ENCODE peak calls at places on chromosome 21, in six cellular contexts. X is neural progenitor cell, W is stomach, A is heart left ventricle, N is mucosa of descending colon, F is adrenal gland. G is an unnamed sample. For H3K4me1 and H3K36me3, the result is how much of the 10 kb centered on the place peaks cover.

GRCh38 chr21:40846057-40846456 is 901 bp downstream of the DSCAM start:
- DNase-seq in A (no peak), F (no peak), X (no peak), W (no peak), N (no peak), G (no peak)

GRCh38 chr21:40732998-40733397 is 114.0 kb downstream of the DSCAM start:
- DNase-seq in F (no peak), A (no peak), W (no peak), N (no peak), X (no peak), G (no peak)

GRCh38 chr21:28235169-28235892 is 757.3 kb downstream of the LTN1 start:
- DNase-seq in N (no peak), A (no peak), W (no peak), F (peak), X (no peak), G (no peak)

GRCh38 chr21:28671549-28672195 is 321.0 kb downstream of the LTN1 start:
- DNase-seq in N (no peak), F (no peak), X (no peak), W (no peak), A (no peak), G (no peak)

GRCh38 chr21:28257276-28257675 is 735.4 kb downstream of the LTN1 start:
- DNase-seq in W (no peak), X (no peak), A (no peak), N (no peak), F (no peak), G (no peak)

GRCh38 chr21:24375201-24375600 is 1232.1 kb downstream of the MRPL39 start:
- DNase-seq in X (no peak), A (no peak), F (no peak), W (no peak), N (no peak), G (no peak)

GRCh38 chr21:43585924-43586411 is 73.3 kb downstream of the HSF2BP start:
- DNase-seq in A (peak), X (peak), N (no peak), F (peak), W (peak), G (peak)

GRCh38 chr21:31425158-31425557 is 81.1 kb upstream of the TIAM1 start:
- DNase-seq in A (no peak), N (no peak), W (no peak), X (peak), F (no peak), G (no peak)

GRCh38 chr21:28066051-28066450 is 926.6 kb downstream of the LTN1 start:
- DNase-seq in N (no peak), X (no peak), A (no peak), F (no peak), W (no peak), G (no peak)

GRCh38 chr21:43911015-43911934 is 46.3 kb downstream of the AGPAT3 start:
- DNase-seq in A (peak), N (no peak), F (peak), X (no peak), W (no peak), G (no peak)

GRCh38 chr21:17650301-17650700 is 37.6 kb upstream of the BTG3 start:
- DNase-seq in F (no peak), W (no peak), N (no peak), X (no peak), A (no peak), G (no peak)

GRCh38 chr21:37372127-37372731 is 5.7 kb downstream of the DYRK1A start:
- DNase-seq in F (no peak), X (no peak), N (no peak), W (no peak), A (no peak), G (no peak)

GRCh38 chr21:37371041-37371397 is 4.4 kb downstream of the DYRK1A start:
- DNase-seq in N (no peak), X (no peak), F (no peak), W (no peak), A (no peak), G (no peak)

GRCh38 chr21:37373539-37373938 is 7.0 kb downstream of the DYRK1A start:
- DNase-seq in F (no peak), N (no peak), A (no peak), X (no peak), W (no peak), G (no peak)

GRCh38 chr21:37375866-37376574 is 9.4 kb downstream of the DYRK1A start:
- DNase-seq in W (no peak), A (no peak), N (no peak), X (no peak), F (no peak), G (no peak)

GRCh38 chr21:37374026-37374425 is 7.5 kb downstream of the DYRK1A start:
- DNase-seq in A (no peak), F (no peak), W (no peak), X (no peak), N (no peak), G (no peak)
- H3K4me1 ChIP-seq in A (half or more), F (half or more), W (half or more), X (under half), N (half or more), G (under half)

DNA sequence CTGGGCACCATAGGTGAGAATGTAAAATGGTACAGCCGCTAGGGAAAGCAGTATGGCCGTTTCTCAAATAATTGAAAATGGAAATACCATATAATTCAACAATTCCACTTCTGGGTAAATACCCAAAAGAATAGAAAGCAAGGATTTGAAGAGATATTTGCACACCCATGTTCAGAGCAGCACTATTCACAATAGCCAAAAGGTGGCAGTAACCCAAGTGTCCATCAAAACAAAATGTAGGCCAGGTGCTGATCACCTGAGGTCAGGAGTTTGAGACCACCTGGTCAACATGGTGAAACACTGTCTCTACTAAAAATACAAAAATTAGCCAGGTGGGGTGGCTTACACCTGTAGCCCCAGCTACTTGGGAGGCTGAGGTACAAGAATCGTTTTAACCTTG is 62.1 kb downstream of the OLIG1 start:
- DNase-seq in W (no peak), X (no peak), N (no peak), F (no peak), A (no peak), G (no peak)
- TF ChIP-seq CTCF in W (no peak), X (peak), N (no peak), F (no peak), A (peak), G (peak)

DNA sequence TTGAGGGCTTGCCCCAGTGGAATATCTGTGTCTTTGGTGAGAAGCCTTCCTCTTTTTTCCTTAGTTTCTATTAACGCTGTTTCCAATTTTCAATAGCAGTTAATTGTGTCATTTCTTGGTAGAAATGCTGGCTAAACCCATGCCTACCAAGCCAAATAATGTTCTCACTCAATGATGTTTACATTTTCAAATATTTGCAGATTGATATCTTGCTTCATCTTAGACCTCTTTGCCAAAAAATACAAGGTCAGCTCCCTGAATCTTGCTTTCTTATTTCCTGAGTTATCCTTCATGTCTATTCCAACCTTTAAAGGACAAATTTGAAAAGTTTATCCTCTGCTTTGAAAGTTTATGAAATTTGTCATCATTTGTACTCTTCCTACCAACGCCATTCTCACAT is 5.1 kb downstream of the KCNJ15 start:
- DNase-seq in A (no peak), X (no peak), N (no peak), F (no peak), W (no peak), G (no peak)
- H3K36me3 ChIP-seq in A (under half), X (under half), N (under half), F (under half), W (under half), G (under half)

GRCh38 chr21:32710069-32710784 is 17.6 kb downstream of the SYNJ1 start:
- DNase-seq in F (no peak), A (no peak), X (peak), W (no peak), N (no peak), G (no peak)
- H3K4me1 ChIP-seq in F (under half), A (under half), X (under half), W (under half), N (under half), G (under half)

GRCh38 chr21:45448283-45448809 is 43.4 kb downstream of the COL18A1 start:
- DNase-seq in F (no peak), X (no peak), N (no peak), W (no peak), A (peak), G (no peak)
- TF ChIP-seq CTCF in F (no peak), X (no peak), N (no peak), W (no peak), A (no peak), G (no peak)

GRCh38 chr21:46421191-46421750 is 37.4 kb upstream of the DIP2A start:
- DNase-seq in F (no peak), A (no peak), X (no peak), N (peak), W (no peak), G (no peak)

GRCh38 chr21:46423546-46424061 is 35.1 kb upstream of the DIP2A start:
- DNase-seq in F (no peak), W (no peak), A (no peak), X (peak), N (peak), G (no peak)

GRCh38 chr21:46422636-46423241 is 36.0 kb upstream of the DIP2A start:
- DNase-seq in F (no peak), A (no peak), X (no peak), N (peak), W (no peak), G (no peak)

GRCh38 chr21:46420241-46421190 is 38.2 kb upstream of the DIP2A start:
- DNase-seq in N (peak), W (no peak), X (no peak), F (no peak), A (no peak), G (no peak)

DNA sequence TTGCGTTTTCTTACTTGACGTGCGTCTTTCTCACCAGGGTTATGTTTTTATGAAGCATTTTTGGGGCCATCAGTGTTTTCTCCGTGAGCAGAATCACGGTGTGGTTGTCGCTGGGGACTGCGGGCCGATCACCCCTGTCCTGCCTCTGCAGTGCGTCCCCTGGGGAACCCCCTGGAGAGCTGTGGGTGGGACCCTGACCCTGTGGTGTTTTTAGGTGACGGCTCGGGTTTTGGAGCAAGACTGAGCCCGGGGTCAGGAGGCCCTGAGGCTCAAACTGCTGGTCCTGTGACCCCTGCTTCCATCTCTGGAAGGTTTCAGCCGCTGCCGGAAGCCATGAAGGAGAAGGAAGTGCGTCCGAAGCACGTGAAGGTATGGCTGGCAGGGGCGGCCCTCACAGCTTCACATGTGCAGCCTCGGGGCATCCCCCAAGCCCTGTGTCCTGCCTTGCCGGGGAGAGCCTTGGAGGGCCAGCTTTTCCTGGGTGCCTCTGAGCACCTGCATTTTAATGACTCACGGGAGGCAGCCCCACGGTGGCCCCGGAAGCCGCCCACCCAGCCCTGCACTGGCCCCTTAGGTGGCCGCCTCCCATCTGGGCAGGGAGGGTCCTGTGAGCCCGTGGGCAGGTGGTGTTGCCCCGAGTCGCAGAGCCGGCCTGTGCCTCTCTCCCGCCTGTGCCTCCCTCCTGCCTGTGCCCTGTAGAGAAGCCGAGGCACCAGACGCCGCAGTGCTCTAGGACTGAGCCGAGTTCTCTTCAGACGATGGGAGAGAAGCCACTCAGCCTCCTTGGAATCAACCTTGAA is 36.7 kb upstream of the DIP2A start:
- DNase-seq in N (peak), F (no peak), W (no peak), X (no peak), A (no peak), G (no peak)
- H3K36me3 ChIP-seq in N (under half), F (under half), W (half or more), X (under half), A (under half), G (under half)

GRCh38 chr21:35561076-35561475 is 499.2 kb downstream of the SETD4 start:
- DNase-seq in N (no peak), X (no peak), W (no peak), A (no peak), F (no peak), G (no peak)
- H3K4me1 ChIP-seq in N (under half), X (under half), W (under half), A (under half), F (under half), G (under half)

DNA sequence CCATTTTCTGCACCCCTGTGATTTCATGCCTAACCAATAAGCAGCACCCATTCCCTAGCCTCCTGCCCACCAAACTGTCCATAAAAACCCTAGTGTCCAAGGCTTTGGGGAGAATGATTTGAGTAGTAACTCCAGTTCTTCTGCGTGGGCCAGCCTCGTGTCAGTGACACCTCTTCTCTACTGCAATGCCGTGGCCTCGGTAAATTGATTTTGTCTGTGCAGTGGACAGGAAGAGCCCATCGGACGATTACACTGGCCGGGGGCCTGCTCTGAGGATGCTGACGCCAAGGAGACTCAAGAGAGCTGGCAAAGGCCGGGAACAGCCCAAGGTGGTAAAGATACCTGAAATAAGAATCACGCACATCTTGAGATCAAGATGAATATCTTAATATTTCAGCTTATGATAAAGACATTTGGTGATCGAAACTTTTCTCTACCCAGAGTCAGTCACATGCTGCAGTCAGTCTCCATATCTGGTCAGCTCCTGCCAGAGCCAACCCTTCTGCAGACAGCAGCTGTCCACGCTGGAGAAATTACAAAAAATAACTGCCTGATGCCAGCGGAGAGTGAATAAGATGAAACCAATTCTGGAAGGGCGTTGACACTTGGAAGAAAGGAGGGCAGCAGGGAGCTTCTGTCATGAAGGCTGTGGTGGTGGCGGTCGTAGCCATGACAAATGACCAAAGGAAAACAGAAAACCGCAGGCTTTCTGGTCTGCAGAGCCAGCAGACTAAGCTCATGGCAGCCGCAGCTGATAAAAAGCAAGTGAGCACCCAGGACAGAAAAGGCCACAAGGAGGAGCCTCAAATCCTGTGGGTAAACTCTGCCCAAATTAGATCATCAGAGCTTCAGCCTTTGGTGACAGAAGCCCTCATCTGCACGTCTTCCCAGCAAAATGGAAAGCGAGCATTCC is 29.1 kb downstream of the RSPH1 start:
- DNase-seq in N (peak), F (peak), A (no peak), X (peak), W (no peak), G (no peak)
- TF ChIP-seq CTCF in N (no peak), F (peak), A (peak), X (peak), W (no peak), G (peak)

DNA sequence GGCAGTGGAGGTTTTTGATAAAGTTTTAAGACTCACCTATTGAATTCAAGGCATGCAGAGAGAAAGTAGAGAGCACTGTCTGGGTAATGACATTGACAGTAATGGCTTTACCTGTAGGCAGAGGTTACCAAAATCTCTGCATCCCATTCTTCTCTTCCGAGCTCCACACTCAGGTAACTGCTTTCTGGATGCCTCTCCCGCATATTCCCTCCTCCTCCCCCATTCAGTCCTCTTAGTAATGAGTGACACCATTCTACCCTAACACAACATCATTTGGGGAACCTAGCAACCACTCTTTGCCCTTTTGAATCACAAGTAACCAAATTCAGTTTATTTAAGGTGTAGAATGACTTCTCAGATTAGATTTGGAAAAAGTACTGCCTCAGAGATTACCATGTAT is 56.5 kb downstream of the DYRK1A start:
- DNase-seq in N (no peak), A (no peak), F (no peak), W (no peak), X (no peak), G (no peak)
- H3K36me3 ChIP-seq in N (under half), A (under half), F (under half), W (under half), X (under half), G (half or more)